ENCODE peak calls at places on chromosomes 7 and 10, in eight cellular contexts. One of them, this sample, is unnamed.

GRCh38 chr7:124032369-124033092 is at the start of gene TMEM229A:
- DNase-seq in lower leg skin: no peak
- DNase-seq in CD4-positive, alpha-beta T cell: no peak
- DNase-seq in tibial artery: no peak
- DNase-seq in fibroblast of pulmonary artery: peak; percentile 52
- DNase-seq in AG04450: no peak
- DNase-seq in left ventricle myocardium inferior: peak; percentile 15
- DNase-seq in AG09309: no peak
- DNase-seq in this sample: no peak

GRCh38 chr10:110445871-110446270 is 51.8 kb upstream of the DUSP5 start:
- DNase-seq in lower leg skin: peak; percentile 52
- DNase-seq in CD4-positive, alpha-beta T cell: no peak
- DNase-seq in tibial artery: peak; percentile 27
- DNase-seq in fibroblast of pulmonary artery: no peak
- DNase-seq in AG04450: no peak
- DNase-seq in left ventricle myocardium inferior: no peak
- DNase-seq in AG09309: no peak
- DNase-seq in this sample: no peak

GRCh38 chr10:51397695-51398094 is 301.7 kb downstream of the CSTF2T start:
- DNase-seq in lower leg skin: no peak
- DNase-seq in CD4-positive, alpha-beta T cell: no peak
- DNase-seq in tibial artery: peak; percentile 86
- DNase-seq in fibroblast of pulmonary artery: peak; percentile 82
- DNase-seq in AG04450: no peak
- DNase-seq in left ventricle myocardium inferior: peak; percentile 55
- DNase-seq in AG09309: no peak
- DNase-seq in this sample: no peak

GRCh38 chr7:155846936-155847335 is 34.7 kb upstream of the SHH start:
- DNase-seq in lower leg skin: peak; percentile 49
- DNase-seq in CD4-positive, alpha-beta T cell: no peak
- DNase-seq in tibial artery: no peak
- DNase-seq in fibroblast of pulmonary artery: no peak
- DNase-seq in AG04450: no peak
- DNase-seq in left ventricle myocardium inferior: no peak
- DNase-seq in AG09309: no peak
- DNase-seq in this sample: no peak

GRCh38 chr10:110147961-110148360 is 59.4 kb upstream of the MXI1 start:
- DNase-seq in lower leg skin: no peak
- DNase-seq in CD4-positive, alpha-beta T cell: no peak
- DNase-seq in tibial artery: no peak
- DNase-seq in fibroblast of pulmonary artery: no peak
- DNase-seq in AG04450: no peak
- DNase-seq in left ventricle myocardium inferior: no peak
- DNase-seq in AG09309: no peak
- DNase-seq in this sample: no peak

GRCh38 chr10:118373786-118374185 is 31.7 kb upstream of the FAM204A start:
- DNase-seq in lower leg skin: no peak
- DNase-seq in CD4-positive, alpha-beta T cell: no peak
- DNase-seq in tibial artery: no peak
- DNase-seq in fibroblast of pulmonary artery: peak; percentile 30
- DNase-seq in AG04450: peak; percentile 8
- DNase-seq in left ventricle myocardium inferior: no peak
- DNase-seq in AG09309: peak; percentile 42
- DNase-seq in this sample: peak; percentile 78

GRCh38 chr7:13850185-13850752 is 139.2 kb downstream of the ETV1 start:
- DNase-seq in lower leg skin: no peak
- DNase-seq in CD4-positive, alpha-beta T cell: peak; percentile 23
- DNase-seq in tibial artery: no peak
- DNase-seq in fibroblast of pulmonary artery: peak; percentile 95
- DNase-seq in AG04450: peak; percentile 93
- DNase-seq in left ventricle myocardium inferior: no peak
- DNase-seq in AG09309: peak; percentile 100
- DNase-seq in this sample: peak; percentile 98

GRCh38 chr10:60236869-60237524 is 152.7 kb downstream of the ANK3 start:
- DNase-seq in lower leg skin: no peak
- DNase-seq in CD4-positive, alpha-beta T cell: no peak
- DNase-seq in tibial artery: peak; percentile 67
- DNase-seq in fibroblast of pulmonary artery: no peak
- DNase-seq in AG04450: no peak
- DNase-seq in left ventricle myocardium inferior: peak; percentile 24
- DNase-seq in AG09309: peak; percentile 64
- DNase-seq in this sample: no peak

GRCh38 chr7:74143383-74143782 is 30.8 kb upstream of the EIF4H start:
- DNase-seq in lower leg skin: no peak
- DNase-seq in CD4-positive, alpha-beta T cell: no peak
- DNase-seq in tibial artery: no peak
- DNase-seq in fibroblast of pulmonary artery: no peak
- DNase-seq in AG04450: no peak
- DNase-seq in left ventricle myocardium inferior: no peak
- DNase-seq in AG09309: no peak
- DNase-seq in this sample: no peak

GRCh38 chr7:118005021-118005420 is 131.8 kb upstream of the CTTNBP2 start:
- DNase-seq in lower leg skin: no peak
- DNase-seq in CD4-positive, alpha-beta T cell: no peak
- DNase-seq in tibial artery: no peak
- DNase-seq in fibroblast of pulmonary artery: no peak
- DNase-seq in AG04450: no peak
- DNase-seq in left ventricle myocardium inferior: no peak
- DNase-seq in AG09309: no peak
- DNase-seq in this sample: no peak

GRCh38 chr7:103888603-103889153 is 100.8 kb downstream of the RELN start:
- DNase-seq in lower leg skin: no peak
- DNase-seq in CD4-positive, alpha-beta T cell: no peak
- DNase-seq in tibial artery: no peak
- DNase-seq in fibroblast of pulmonary artery: no peak
- DNase-seq in AG04450: no peak
- DNase-seq in left ventricle myocardium inferior: no peak
- DNase-seq in AG09309: no peak
- DNase-seq in this sample: no peak

DNA sequence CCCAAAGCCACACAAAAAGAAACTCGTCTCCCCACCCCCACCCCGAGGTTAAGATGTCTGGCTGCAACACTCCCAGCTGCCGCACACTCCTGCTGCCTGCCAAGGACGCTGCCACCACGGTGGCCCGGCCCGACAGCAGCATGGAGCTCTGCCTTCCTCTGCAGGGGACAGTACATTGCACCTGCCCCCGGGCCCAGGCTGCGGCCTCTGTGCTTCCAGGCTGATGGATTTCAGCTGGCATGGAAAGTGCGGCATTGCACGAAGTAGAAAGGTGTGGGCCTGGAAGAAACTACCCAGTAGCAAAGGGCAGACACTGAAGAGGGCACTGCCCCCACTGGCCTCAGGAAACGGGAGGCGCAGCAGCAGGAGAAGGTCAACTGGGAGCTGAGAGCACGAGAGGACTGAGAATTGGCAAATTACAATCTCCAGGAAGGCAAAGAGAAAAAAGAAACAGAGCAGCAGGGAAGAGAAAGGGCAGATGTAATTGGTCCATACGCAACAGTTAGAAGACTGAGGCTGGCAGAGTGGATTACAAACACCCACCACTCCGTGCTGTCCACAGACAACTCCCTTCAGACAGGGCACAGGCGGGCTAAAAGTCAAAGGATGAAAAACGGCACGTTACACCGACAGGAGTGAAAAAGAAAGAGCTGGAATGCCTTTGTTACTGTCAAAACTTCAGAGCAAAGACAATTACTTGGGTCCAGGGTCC is 117.1 kb upstream of the DIP2C start:
- DNase-seq in lower leg skin: peak; percentile 81
- DNase-seq in CD4-positive, alpha-beta T cell: no peak
- DNase-seq in tibial artery: no peak
- DNase-seq in fibroblast of pulmonary artery: no peak
- DNase-seq in AG04450: no peak
- DNase-seq in left ventricle myocardium inferior: no peak
- DNase-seq in AG09309: no peak
- DNase-seq in this sample: no peak
- TF ChIP-seq CTCF in lower leg skin: no peak
- TF ChIP-seq CTCF in CD4-positive, alpha-beta T cell: no peak
- TF ChIP-seq CTCF in tibial artery: no peak
- TF ChIP-seq CTCF in fibroblast of pulmonary artery: no peak
- TF ChIP-seq CTCF in AG04450: no peak
- TF ChIP-seq CTCF in left ventricle myocardium inferior: no peak
- TF ChIP-seq CTCF in AG09309: no peak
- TF ChIP-seq CTCF in this sample: no peak

GRCh38 chr10:114239994-114240345 is 916 bp downstream of the VWA2 start:
- DNase-seq in lower leg skin: no peak
- DNase-seq in CD4-positive, alpha-beta T cell: no peak
- DNase-seq in tibial artery: no peak
- DNase-seq in fibroblast of pulmonary artery: no peak
- DNase-seq in AG04450: no peak
- DNase-seq in left ventricle myocardium inferior: no peak
- DNase-seq in AG09309: no peak
- DNase-seq in this sample: no peak

GRCh38 chr10:114244126-114244525 is 5.1 kb downstream of the VWA2 start:
- DNase-seq in lower leg skin: no peak
- DNase-seq in CD4-positive, alpha-beta T cell: no peak
- DNase-seq in tibial artery: no peak
- DNase-seq in fibroblast of pulmonary artery: no peak
- DNase-seq in AG04450: no peak
- DNase-seq in left ventricle myocardium inferior: no peak
- DNase-seq in AG09309: no peak
- DNase-seq in this sample: no peak

GRCh38 chr10:114243661-114244060 is 4.6 kb downstream of the VWA2 start:
- DNase-seq in lower leg skin: no peak
- DNase-seq in CD4-positive, alpha-beta T cell: no peak
- DNase-seq in tibial artery: no peak
- DNase-seq in fibroblast of pulmonary artery: no peak
- DNase-seq in AG04450: no peak
- DNase-seq in left ventricle myocardium inferior: no peak
- DNase-seq in AG09309: no peak
- DNase-seq in this sample: no peak

GRCh38 chr10:114242235-114242634 is 3.2 kb downstream of the VWA2 start:
- DNase-seq in lower leg skin: no peak
- DNase-seq in CD4-positive, alpha-beta T cell: no peak
- DNase-seq in tibial artery: no peak
- DNase-seq in fibroblast of pulmonary artery: no peak
- DNase-seq in AG04450: no peak
- DNase-seq in left ventricle myocardium inferior: no peak
- DNase-seq in AG09309: no peak
- DNase-seq in this sample: no peak

DNA sequence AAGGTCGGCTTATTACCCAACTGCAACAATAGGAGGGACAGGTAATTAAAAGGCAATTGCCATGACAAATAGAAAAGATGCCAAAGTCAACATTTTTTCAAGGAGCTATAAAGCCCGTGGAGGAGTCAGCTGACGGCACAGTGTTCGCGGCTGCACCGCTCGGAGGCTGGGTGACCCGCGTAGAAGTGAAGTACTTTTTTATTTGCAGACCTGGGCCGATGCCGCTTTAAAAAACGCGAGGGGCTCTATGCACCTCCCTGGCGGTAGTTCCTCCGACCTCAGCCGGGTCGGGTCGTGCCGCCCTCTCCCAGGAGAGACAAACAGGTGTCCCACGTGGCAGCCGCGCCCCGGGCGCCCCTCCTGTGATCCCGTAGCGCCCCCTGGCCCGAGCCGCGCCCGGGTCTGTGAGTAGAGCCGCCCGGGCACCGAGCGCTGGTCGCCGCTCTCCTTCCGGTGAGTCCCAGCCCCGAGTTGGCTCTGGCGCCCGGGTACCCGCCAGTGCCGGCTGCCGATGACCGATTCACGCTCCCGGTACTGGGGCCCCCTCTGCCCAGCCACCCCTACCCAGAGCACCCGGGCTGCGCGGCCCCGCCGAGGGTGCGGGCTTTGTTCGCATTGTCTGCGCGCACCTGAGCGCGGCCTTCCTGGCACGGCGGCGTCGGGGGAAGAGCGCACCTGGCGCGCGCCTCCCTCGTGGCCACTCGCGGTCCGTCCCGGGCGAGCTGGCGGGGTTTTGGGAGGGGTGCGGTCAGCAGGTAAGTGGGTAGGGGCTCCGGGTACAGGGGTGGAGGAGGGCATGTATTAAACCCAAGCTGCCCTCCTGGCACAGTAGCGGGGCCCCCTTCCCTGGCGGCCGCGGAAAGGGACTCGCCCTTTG is at the start of gene VWA2:
- DNase-seq in lower leg skin: no peak
- DNase-seq in CD4-positive, alpha-beta T cell: no peak
- DNase-seq in tibial artery: no peak
- DNase-seq in fibroblast of pulmonary artery: no peak
- DNase-seq in AG04450: no peak
- DNase-seq in left ventricle myocardium inferior: peak; percentile 23
- DNase-seq in AG09309: no peak
- DNase-seq in this sample: no peak
- TF ChIP-seq CTCF in lower leg skin: no peak
- TF ChIP-seq CTCF in CD4-positive, alpha-beta T cell: no peak
- TF ChIP-seq CTCF in tibial artery: no peak
- TF ChIP-seq CTCF in fibroblast of pulmonary artery: no peak
- TF ChIP-seq CTCF in AG04450: no peak
- TF ChIP-seq CTCF in left ventricle myocardium inferior: peak; percentile 45
- TF ChIP-seq CTCF in AG09309: no peak
- TF ChIP-seq CTCF in this sample: no peak

GRCh38 chr7:27167916-27168264 is 2.6 kb upstream of the HOXA9 start:
- DNase-seq in lower leg skin: no peak
- DNase-seq in CD4-positive, alpha-beta T cell: no peak
- DNase-seq in tibial artery: peak; percentile 51
- DNase-seq in fibroblast of pulmonary artery: no peak
- DNase-seq in AG04450: no peak
- DNase-seq in left ventricle myocardium inferior: no peak
- DNase-seq in AG09309: no peak
- DNase-seq in this sample: no peak
- TF ChIP-seq CTCF in lower leg skin: no peak
- TF ChIP-seq CTCF in CD4-positive, alpha-beta T cell: no peak
- TF ChIP-seq CTCF in tibial artery: no peak
- TF ChIP-seq CTCF in fibroblast of pulmonary artery: no peak
- TF ChIP-seq CTCF in AG04450: no peak
- TF ChIP-seq CTCF in left ventricle myocardium inferior: no peak
- TF ChIP-seq CTCF in AG09309: no peak
- TF ChIP-seq CTCF in this sample: no peak

DNA sequence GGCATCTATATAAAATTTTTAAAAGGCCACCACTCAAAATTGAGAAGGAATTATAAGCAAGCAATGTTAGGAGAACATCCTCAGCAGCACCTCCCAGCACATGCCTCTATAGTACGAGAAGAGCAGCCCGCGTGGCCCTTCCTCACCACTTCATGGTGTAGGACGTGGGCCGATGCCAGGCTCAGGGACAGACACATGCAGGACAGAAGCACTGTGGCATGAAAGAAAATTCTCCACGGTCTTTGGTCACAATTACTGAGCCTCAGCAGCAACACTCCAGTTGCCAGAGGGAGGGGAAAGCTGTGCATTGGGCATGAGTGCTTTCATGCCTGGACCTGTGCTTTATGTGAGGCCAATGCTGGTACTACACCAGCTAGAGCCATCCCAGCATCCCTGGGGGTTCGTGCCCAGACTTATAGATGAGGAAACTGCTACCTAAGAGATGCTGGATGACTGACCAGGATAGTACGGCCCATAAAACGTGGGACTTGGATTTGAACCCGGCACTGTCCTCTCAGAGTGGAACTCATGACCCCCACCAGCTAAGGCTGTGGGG is 164.7 kb downstream of the ADAM12 start:
- DNase-seq in lower leg skin: no peak
- DNase-seq in CD4-positive, alpha-beta T cell: no peak
- DNase-seq in tibial artery: no peak
- DNase-seq in fibroblast of pulmonary artery: no peak
- DNase-seq in AG04450: no peak
- DNase-seq in left ventricle myocardium inferior: no peak
- DNase-seq in AG09309: no peak
- DNase-seq in this sample: no peak
- TF ChIP-seq CTCF in lower leg skin: no peak
- TF ChIP-seq CTCF in CD4-positive, alpha-beta T cell: no peak
- TF ChIP-seq CTCF in tibial artery: no peak
- TF ChIP-seq CTCF in fibroblast of pulmonary artery: no peak
- TF ChIP-seq CTCF in AG04450: no peak
- TF ChIP-seq CTCF in left ventricle myocardium inferior: no peak
- TF ChIP-seq CTCF in AG09309: no peak
- TF ChIP-seq CTCF in this sample: no peak

This sample was measured in AG04449.